ENCODE peak calls at places on chromosomes 7 and 10, in six cellular contexts. One of them, this sample, is unnamed.

GRCh38 chr10:49649294-49649693 is 30.2 kb upstream of the C10orf53 start:
- DNase-seq in neural progenitor cell: peak
- DNase-seq in PC-9: no peak
- DNase-seq in endothelial cell of umbilical vein: no peak
- DNase-seq in K562: no peak
- DNase-seq in mesenchymal stem cell: no peak
- DNase-seq in this sample: peak

GRCh38 chr10:110860576-110861241 is 11.0 kb upstream of the PDCD4 start:
- DNase-seq in neural progenitor cell: no peak
- DNase-seq in PC-9: no peak
- DNase-seq in endothelial cell of umbilical vein: no peak
- DNase-seq in K562: no peak
- DNase-seq in mesenchymal stem cell: no peak
- DNase-seq in this sample: no peak

GRCh38 chr10:5546891-5547683 is 22.3 kb downstream of the CALML3 start:
- DNase-seq in neural progenitor cell: no peak
- DNase-seq in PC-9: peak
- DNase-seq in endothelial cell of umbilical vein: peak
- DNase-seq in K562: no peak
- DNase-seq in mesenchymal stem cell: peak
- DNase-seq in this sample: no peak

GRCh38 chr10:125037145-125037544 is 95.2 kb downstream of the ZRANB1 start:
- DNase-seq in neural progenitor cell: no peak
- DNase-seq in PC-9: peak
- DNase-seq in endothelial cell of umbilical vein: no peak
- DNase-seq in K562: no peak
- DNase-seq in mesenchymal stem cell: peak
- DNase-seq in this sample: peak

GRCh38 chr10:80165173-80165572 is 32.6 kb downstream of the PLAC9 start:
- DNase-seq in neural progenitor cell: no peak
- DNase-seq in PC-9: peak
- DNase-seq in endothelial cell of umbilical vein: no peak
- DNase-seq in K562: peak
- DNase-seq in mesenchymal stem cell: peak
- DNase-seq in this sample: no peak

GRCh38 chr10:24034571-24034970 is 174.4 kb upstream of the KIAA1217 start:
- DNase-seq in neural progenitor cell: no peak
- DNase-seq in PC-9: no peak
- DNase-seq in endothelial cell of umbilical vein: no peak
- DNase-seq in K562: no peak
- DNase-seq in mesenchymal stem cell: no peak
- DNase-seq in this sample: no peak

GRCh38 chr7:148721390-148721789 is 22.7 kb downstream of the CUL1 start:
- DNase-seq in neural progenitor cell: no peak
- DNase-seq in PC-9: no peak
- DNase-seq in endothelial cell of umbilical vein: no peak
- DNase-seq in K562: peak
- DNase-seq in mesenchymal stem cell: no peak
- DNase-seq in this sample: no peak

GRCh38 chr7:50266893-50267386 is 37.6 kb upstream of the IKZF1 start:
- DNase-seq in neural progenitor cell: no peak
- DNase-seq in PC-9: no peak
- DNase-seq in endothelial cell of umbilical vein: no peak
- DNase-seq in K562: peak
- DNase-seq in mesenchymal stem cell: no peak
- DNase-seq in this sample: no peak

GRCh38 chr10:69567920-69568319 is 5.3 kb downstream of the NEUROG3 start:
- DNase-seq in neural progenitor cell: peak
- DNase-seq in PC-9: peak
- DNase-seq in endothelial cell of umbilical vein: peak
- DNase-seq in K562: peak
- DNase-seq in mesenchymal stem cell: peak
- DNase-seq in this sample: peak

GRCh38 chr7:11212080-11212711 is 238.5 kb downstream of the PHF14 start:
- DNase-seq in neural progenitor cell: peak
- DNase-seq in PC-9: peak
- DNase-seq in endothelial cell of umbilical vein: peak
- DNase-seq in K562: peak
- DNase-seq in mesenchymal stem cell: peak
- DNase-seq in this sample: peak
- H2AFZ ChIP-seq in neural progenitor cell: peak
- H2AFZ ChIP-seq in PC-9: no peak
- H2AFZ ChIP-seq in endothelial cell of umbilical vein: no peak
- H2AFZ ChIP-seq in K562: no peak
- H2AFZ ChIP-seq in mesenchymal stem cell: no peak
- H2AFZ ChIP-seq in this sample: no peak

GRCh38 chr7:2070151-2070763 is 162.5 kb downstream of the MAD1L1 start:
- DNase-seq in neural progenitor cell: no peak
- DNase-seq in PC-9: no peak
- DNase-seq in endothelial cell of umbilical vein: no peak
- DNase-seq in K562: peak
- DNase-seq in mesenchymal stem cell: no peak
- DNase-seq in this sample: no peak
- H3K4me3 ChIP-seq in neural progenitor cell: no peak
- H3K4me3 ChIP-seq in PC-9: no peak
- H3K4me3 ChIP-seq in endothelial cell of umbilical vein: no peak
- H3K4me3 ChIP-seq in K562: no peak
- H3K4me3 ChIP-seq in mesenchymal stem cell: no peak
- H3K4me3 ChIP-seq in this sample: no peak

DNA sequence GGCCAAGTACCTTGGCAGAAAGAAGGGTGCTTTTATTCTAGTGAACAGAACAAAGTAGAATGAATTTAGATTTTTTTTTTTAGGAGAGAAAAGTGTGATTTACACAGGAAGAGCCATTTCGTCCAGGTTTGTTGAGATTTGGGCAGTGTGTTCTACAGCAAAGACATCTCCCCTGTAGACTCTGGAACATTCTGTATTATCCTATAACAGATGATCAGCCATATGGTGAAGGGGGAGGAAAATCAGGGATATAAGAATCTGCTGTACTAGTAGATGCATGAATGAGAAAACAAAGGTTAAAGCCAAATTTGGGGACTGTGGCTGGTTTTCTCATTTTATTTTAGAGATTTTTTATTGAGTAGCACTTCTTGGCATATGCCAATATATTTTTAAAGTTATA is 453.7 kb upstream of the LRRTM3 start:
- DNase-seq in neural progenitor cell: no peak
- DNase-seq in PC-9: no peak
- DNase-seq in endothelial cell of umbilical vein: no peak
- DNase-seq in K562: no peak
- DNase-seq in mesenchymal stem cell: no peak
- DNase-seq in this sample: no peak
- H2AFZ ChIP-seq in neural progenitor cell: no peak
- H2AFZ ChIP-seq in PC-9: no peak
- H2AFZ ChIP-seq in endothelial cell of umbilical vein: no peak
- H2AFZ ChIP-seq in K562: no peak
- H2AFZ ChIP-seq in mesenchymal stem cell: no peak
- H2AFZ ChIP-seq in this sample: no peak

DNA sequence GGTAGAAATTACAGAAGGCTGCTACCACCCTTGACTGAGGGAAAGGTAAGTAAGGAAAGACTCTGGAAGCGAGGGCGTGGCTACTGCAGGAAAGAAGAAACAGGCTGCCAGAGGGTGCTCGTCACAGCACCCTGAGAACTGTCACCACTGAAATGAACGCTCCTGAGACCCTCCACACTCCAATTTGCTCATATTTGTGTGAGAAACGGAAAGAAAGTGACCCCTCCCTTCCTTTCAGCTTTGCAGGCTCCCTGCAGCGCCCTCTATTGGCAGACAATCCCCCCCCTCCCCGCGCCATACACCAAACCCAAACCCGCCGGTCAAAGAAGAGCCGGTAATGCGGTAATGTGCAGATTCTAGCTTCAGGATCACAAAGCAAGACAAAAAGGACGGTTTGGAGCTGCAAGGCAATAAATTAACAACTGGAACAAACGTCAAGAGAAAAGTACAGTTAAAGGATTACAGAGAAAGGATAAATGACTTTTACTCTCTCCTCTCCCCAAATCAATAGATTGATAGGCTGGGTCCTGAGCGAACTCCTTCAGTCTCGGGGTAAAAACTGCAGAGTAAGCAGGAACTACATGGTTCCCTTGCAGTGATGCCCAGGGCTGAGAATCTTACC is 47.7 kb downstream of the STEAP1B start:
- DNase-seq in neural progenitor cell: peak
- DNase-seq in PC-9: peak
- DNase-seq in endothelial cell of umbilical vein: peak
- DNase-seq in K562: peak
- DNase-seq in mesenchymal stem cell: peak
- DNase-seq in this sample: peak
- H3K4me3 ChIP-seq in neural progenitor cell: peak
- H3K4me3 ChIP-seq in PC-9: no peak
- H3K4me3 ChIP-seq in endothelial cell of umbilical vein: no peak
- H3K4me3 ChIP-seq in K562: no peak
- H3K4me3 ChIP-seq in mesenchymal stem cell: no peak
- H3K4me3 ChIP-seq in this sample: peak

DNA sequence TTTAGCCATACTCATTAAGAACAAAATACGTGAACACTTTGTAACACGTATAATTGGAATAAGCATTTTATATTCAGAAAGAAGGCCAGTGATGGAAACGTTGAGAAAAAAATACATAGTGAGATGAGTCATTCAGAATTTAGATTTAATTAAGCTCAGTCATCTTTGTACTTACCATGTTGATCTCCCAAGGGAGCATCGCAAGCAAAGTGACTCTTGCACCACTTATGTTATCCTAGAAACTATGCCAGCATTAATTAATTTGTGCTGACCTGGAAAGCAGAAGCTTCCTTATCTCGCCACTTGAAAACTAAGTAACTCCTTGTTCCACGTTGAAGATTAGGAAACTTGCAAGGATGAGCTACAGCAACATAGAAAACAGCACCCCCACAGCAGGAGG is 9.7 kb upstream of the MPP7 start:
- DNase-seq in neural progenitor cell: no peak
- DNase-seq in PC-9: no peak
- DNase-seq in endothelial cell of umbilical vein: no peak
- DNase-seq in K562: no peak
- DNase-seq in mesenchymal stem cell: no peak
- DNase-seq in this sample: no peak
- H2AFZ ChIP-seq in neural progenitor cell: no peak
- H2AFZ ChIP-seq in PC-9: no peak
- H2AFZ ChIP-seq in endothelial cell of umbilical vein: no peak
- H2AFZ ChIP-seq in K562: no peak
- H2AFZ ChIP-seq in mesenchymal stem cell: no peak
- H2AFZ ChIP-seq in this sample: no peak

GRCh38 chr7:32502656-32503189 is 7.4 kb downstream of the AVL9 start:
- DNase-seq in neural progenitor cell: no peak
- DNase-seq in PC-9: no peak
- DNase-seq in endothelial cell of umbilical vein: no peak
- DNase-seq in K562: no peak
- DNase-seq in mesenchymal stem cell: no peak
- DNase-seq in this sample: no peak
- H3K4me3 ChIP-seq in neural progenitor cell: no peak
- H3K4me3 ChIP-seq in PC-9: no peak
- H3K4me3 ChIP-seq in endothelial cell of umbilical vein: no peak
- H3K4me3 ChIP-seq in K562: no peak
- H3K4me3 ChIP-seq in mesenchymal stem cell: no peak
- H3K4me3 ChIP-seq in this sample: no peak

DNA sequence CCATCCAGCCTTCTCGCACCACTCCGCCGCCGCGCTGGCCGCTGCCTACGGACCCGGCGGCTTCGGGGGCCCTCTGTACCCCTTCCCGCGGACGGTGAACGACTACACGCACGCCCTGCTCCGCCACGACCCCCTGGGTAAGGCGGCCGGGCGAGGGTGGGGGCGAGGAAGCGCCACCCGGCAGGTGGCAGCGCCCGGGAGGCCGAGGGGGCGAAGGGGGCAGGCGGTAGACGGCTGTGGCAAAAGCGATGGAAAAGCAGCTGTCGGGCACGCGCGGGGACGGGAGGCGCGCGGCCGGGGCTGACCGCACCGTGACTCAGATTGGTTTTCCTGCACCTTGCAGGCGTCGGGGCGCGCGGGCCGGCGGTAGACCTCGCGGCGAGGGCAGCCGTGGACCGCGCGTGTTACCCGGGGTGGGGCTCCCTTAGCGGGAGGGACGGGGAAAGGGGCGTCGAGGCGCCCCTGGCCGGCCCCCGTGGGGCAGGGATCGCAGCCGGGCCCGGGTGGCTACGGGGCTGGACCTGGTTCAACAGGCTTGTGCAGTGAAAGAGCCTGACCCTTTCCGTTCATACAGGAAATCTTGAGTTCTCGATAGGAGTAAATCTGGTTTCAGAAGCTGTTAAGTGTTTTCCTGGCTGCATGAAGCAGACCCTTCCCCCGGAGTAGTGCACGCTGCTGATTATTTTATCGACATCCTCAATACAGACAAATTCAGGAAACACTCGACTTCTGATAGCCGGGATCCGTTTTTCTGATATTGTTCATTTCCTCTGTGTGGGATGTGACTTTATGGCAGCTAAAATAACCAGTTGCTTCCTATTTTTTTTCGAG is 671 bp downstream of the HHEX start:
- DNase-seq in neural progenitor cell: peak
- DNase-seq in PC-9: peak
- DNase-seq in endothelial cell of umbilical vein: peak
- DNase-seq in K562: peak
- DNase-seq in mesenchymal stem cell: peak
- DNase-seq in this sample: peak
- H2AFZ ChIP-seq in neural progenitor cell: peak
- H2AFZ ChIP-seq in PC-9: peak
- H2AFZ ChIP-seq in endothelial cell of umbilical vein: no peak
- H2AFZ ChIP-seq in K562: peak
- H2AFZ ChIP-seq in mesenchymal stem cell: peak
- H2AFZ ChIP-seq in this sample: no peak

GRCh38 chr7:151379534-151380198 is 30.2 kb downstream of the WDR86 start:
- DNase-seq in neural progenitor cell: no peak
- DNase-seq in PC-9: no peak
- DNase-seq in endothelial cell of umbilical vein: no peak
- DNase-seq in K562: no peak
- DNase-seq in mesenchymal stem cell: no peak
- DNase-seq in this sample: peak

GRCh38 chr7:151381083-151381332 is 28.8 kb downstream of the WDR86 start:
- DNase-seq in neural progenitor cell: no peak
- DNase-seq in PC-9: no peak
- DNase-seq in endothelial cell of umbilical vein: no peak
- DNase-seq in K562: no peak
- DNase-seq in mesenchymal stem cell: no peak
- DNase-seq in this sample: no peak

GRCh38 chr7:151382079-151382885 is 27.6 kb downstream of the WDR86 start:
- DNase-seq in neural progenitor cell: no peak
- DNase-seq in PC-9: no peak
- DNase-seq in endothelial cell of umbilical vein: no peak
- DNase-seq in K562: no peak
- DNase-seq in mesenchymal stem cell: no peak
- DNase-seq in this sample: peak

GRCh38 chr7:151380199-151381082 is 29.4 kb downstream of the WDR86 start:
- DNase-seq in neural progenitor cell: no peak
- DNase-seq in PC-9: no peak
- DNase-seq in endothelial cell of umbilical vein: no peak
- DNase-seq in K562: no peak
- DNase-seq in mesenchymal stem cell: no peak
- DNase-seq in this sample: no peak

GRCh38 chr7:151381333-151382078 is 28.3 kb downstream of the WDR86 start:
- DNase-seq in neural progenitor cell: peak
- DNase-seq in PC-9: no peak
- DNase-seq in endothelial cell of umbilical vein: no peak
- DNase-seq in K562: no peak
- DNase-seq in mesenchymal stem cell: no peak
- DNase-seq in this sample: peak
- H3K4me3 ChIP-seq in neural progenitor cell: peak
- H3K4me3 ChIP-seq in PC-9: no peak
- H3K4me3 ChIP-seq in endothelial cell of umbilical vein: no peak
- H3K4me3 ChIP-seq in K562: no peak
- H3K4me3 ChIP-seq in mesenchymal stem cell: peak
- H3K4me3 ChIP-seq in this sample: peak